ENCODE peak calls at places on chromosomes 6 and 20, in eight cellular contexts. G is H9, M is transverse colon, R is OCI-LY7, P is neural progenitor cell, V is ovary, B is ascending aorta, W is upper lobe of right lung. S is an unnamed sample.

GRCh38 chr6:123447315-123447937 is 189.3 kb downstream of the TRDN start:
- DNase-seq in B (no peak), W (no peak), M (no peak), G (no peak), V (no peak), R (no peak), P (no peak), S (no peak)

GRCh38 chr20:1045860-1046418 is 43.8 kb upstream of the RSPO4 start:
- DNase-seq in P (no peak), G (no peak), W (no peak), V (no peak), B (no peak), R (no peak), M (no peak), S (no peak)

GRCh38 chr20:53793783-53794383 is 200.2 kb upstream of the ZNF217 start:
- DNase-seq in W (no peak), V (no peak), B (no peak), P (no peak), G (no peak), R (no peak), M (no peak), S (no peak)

GRCh38 chr20:58697201-58697866 is 4.7 kb downstream of the NPEPL1 start:
- DNase-seq in V (no peak), G (peak; percentile 18), W (peak; percentile 51), M (peak; percentile 4), P (no peak), R (no peak), B (no peak), S (no peak)

GRCh38 chr6:153024401-153025017 is 22.0 kb upstream of the MTRF1L start:
- DNase-seq in G (peak; percentile 54), B (no peak), W (no peak), V (no peak), M (peak; percentile 22), P (peak; percentile 74), R (peak; percentile 78), S (peak; percentile 23)

GRCh38 chr20:1517010-1517409 is 25.8 kb upstream of the SIRPB2 start:
- DNase-seq in M (no peak), G (no peak), P (no peak), R (no peak), W (no peak), V (no peak), B (no peak), S (no peak)

GRCh38 chr20:33710681-33711445 is 9.2 kb downstream of the PXMP4 start:
- DNase-seq in G (no peak), V (no peak), P (no peak), W (no peak), M (no peak), R (no peak), B (no peak), S (no peak)

GRCh38 chr6:25253371-25253770 is 25.8 kb upstream of the CARMIL1 start:
- DNase-seq in G (no peak), M (no peak), W (no peak), R (no peak), P (no peak), B (no peak), V (no peak), S (no peak)

GRCh38 chr6:43258180-43258579 is 14.9 kb downstream of the TTBK1 start:
- DNase-seq in B (no peak), R (no peak), G (no peak), W (no peak), P (no peak), V (no peak), M (no peak), S (no peak)

GRCh38 chr6:144294016-144294415 is 8.9 kb downstream of the UTRN start:
- DNase-seq in B (no peak), M (no peak), R (no peak), P (no peak), G (no peak), V (no peak), W (no peak), S (no peak)

GRCh38 chr6:144298167-144298671 is 13.1 kb downstream of the UTRN start:
- DNase-seq in M (no peak), B (no peak), G (no peak), R (no peak), V (no peak), W (no peak), P (no peak), S (no peak)

GRCh38 chr6:144295981-144296767 is 11.0 kb downstream of the UTRN start:
- DNase-seq in B (no peak), G (no peak), W (no peak), M (no peak), R (no peak), P (no peak), V (no peak), S (no peak)

GRCh38 chr6:144296973-144297372 is 11.8 kb downstream of the UTRN start:
- DNase-seq in W (no peak), M (no peak), G (no peak), V (no peak), B (no peak), R (no peak), P (no peak), S (peak; percentile 91)

DNA sequence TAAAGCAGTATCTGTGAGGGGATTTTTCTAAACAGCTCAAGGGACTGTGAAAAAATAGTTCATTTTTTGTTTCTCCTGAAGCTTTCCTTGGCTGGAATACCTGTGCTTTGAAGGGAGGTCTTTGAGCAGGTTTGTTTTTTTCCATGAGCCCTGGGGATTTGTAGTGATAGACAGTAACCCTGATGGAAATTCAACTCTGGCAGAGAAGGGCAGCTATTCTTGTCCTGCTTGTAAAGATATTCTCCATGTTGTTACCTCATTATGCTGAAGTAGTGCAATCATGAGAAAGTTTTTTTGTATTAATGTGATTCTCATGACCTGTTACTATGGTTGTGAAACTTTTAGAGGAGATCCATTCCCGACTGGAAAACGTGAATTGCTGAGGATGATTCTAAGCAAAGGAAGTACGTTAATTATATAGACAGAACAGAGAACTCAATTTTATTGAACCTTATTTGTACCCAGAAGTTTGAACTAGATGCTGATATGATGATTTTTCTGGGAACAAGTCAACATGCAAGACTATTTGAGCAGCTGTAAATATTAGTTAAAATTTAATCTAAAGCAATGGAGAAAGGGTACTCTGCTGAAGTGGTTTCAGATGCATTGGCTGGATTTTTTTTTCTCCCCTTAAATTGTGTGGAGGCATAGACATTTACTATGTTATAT is 12.5 kb downstream of the UTRN start:
- DNase-seq in V (no peak), R (no peak), W (no peak), B (no peak), P (no peak), G (no peak), M (no peak), S (no peak)
- H3K27ac ChIP-seq in V (peak overlapping the region; percentile 8), R (no peak overlapping the region), W (peak overlapping the region; percentile 58), B (peak overlapping the region; percentile 67), P (no peak overlapping the region), G (no peak overlapping the region), M (peak overlapping the region; percentile 54), S (peak overlapping the region; percentile 77)

DNA sequence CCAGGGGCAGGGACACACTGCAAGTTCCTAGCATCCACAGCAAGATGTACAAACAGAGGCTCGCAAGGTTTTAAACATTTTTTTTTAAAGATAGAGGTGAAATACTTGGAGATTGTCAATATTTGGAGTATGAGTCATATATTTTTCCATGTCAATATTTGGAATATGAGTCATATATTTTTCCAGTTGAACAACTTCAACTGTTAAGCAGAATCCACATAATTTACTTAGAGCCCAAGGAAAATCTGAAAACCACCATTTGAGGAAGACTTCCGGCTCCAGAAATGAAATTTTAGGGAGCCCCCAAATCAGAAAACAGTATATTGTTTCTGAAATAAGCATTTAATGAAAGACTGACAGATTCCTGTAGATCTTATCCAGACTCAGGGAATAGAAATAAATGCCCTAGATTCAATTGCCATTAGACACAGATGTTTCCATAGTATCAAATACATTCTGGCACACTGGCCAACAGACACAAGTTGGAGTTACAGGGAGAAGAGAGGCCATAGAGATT is 51.6 kb upstream of the FAM184A start:
- DNase-seq in V (no peak), G (no peak), P (no peak), M (no peak), W (no peak), R (no peak), B (no peak), S (no peak)
- TF ChIP-seq CTCF in V (no peak), G (no peak), P (no peak), M (no peak), W (no peak), R (no peak), B (no peak), S (no peak)

DNA sequence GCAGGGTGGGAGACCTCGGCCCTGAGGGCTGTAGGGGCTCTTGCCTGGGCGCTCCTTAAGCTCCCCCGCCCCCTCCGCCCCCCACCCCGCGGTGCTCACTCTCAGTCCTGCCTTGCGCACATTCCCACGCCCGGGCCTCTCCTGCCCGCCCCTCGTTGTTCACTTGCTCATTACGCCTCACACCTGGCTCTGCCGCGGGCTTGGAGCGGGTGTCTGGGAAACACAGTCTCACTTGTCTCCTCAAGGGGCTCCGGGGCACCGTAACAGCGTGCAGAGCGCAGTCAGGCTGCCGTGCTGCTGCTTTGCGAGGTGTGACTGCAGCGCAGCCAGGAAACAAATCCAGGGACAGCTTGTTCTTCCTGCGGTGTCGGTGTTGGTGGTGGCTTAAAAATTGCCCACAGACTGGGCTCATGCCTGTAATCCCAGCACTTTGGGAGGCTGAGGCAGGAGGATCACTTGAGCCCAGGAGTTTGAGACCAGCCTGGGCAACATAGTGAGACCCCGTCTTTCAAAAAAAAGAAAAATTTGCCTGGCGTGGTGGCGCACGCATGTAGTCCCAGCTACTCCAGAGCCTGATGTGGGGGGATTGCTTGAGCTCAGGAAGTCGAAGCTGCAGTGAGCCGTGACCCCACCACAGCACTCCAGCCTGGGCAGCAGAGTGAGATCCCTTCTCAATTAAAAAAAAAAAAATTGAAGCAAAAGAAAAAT is 4.6 kb downstream of the NPBWR2 start:
- DNase-seq in R (peak; percentile 33), M (no peak), G (peak; percentile 74), W (peak; percentile 60), B (no peak), P (peak; percentile 84), V (no peak), S (peak; percentile 75)
- H3K27ac ChIP-seq in R (no peak overlapping the region), M (no peak overlapping the region), G (no peak overlapping the region), W (no peak overlapping the region), B (no peak overlapping the region), P (no peak overlapping the region), V (no peak overlapping the region), S (no peak overlapping the region)

GRCh38 chr6:30077218-30077617 is 1.6 kb upstream of the RNF39 start:
- DNase-seq in G (no peak), M (no peak), V (no peak), W (no peak), R (no peak), P (no peak), B (no peak), S (no peak)

GRCh38 chr6:30075094-30075986 is at the start of gene RNF39:
- DNase-seq in G (no peak), B (no peak), V (peak; percentile 56), R (no peak), W (no peak), P (peak; percentile 59), M (peak; percentile 42), S (no peak)

GRCh38 chr6:30074331-30075093 is 1.1 kb downstream of the RNF39 start:
- DNase-seq in W (no peak), P (peak; percentile 62), G (peak; percentile 82), B (no peak), V (peak; percentile 60), M (no peak), R (no peak), S (no peak)

GRCh38 chr6:30076333-30076732 is 764 bp upstream of the RNF39 start:
- DNase-seq in R (no peak), B (no peak), P (no peak), G (no peak), W (no peak), V (no peak), M (no peak), S (no peak)

DNA sequence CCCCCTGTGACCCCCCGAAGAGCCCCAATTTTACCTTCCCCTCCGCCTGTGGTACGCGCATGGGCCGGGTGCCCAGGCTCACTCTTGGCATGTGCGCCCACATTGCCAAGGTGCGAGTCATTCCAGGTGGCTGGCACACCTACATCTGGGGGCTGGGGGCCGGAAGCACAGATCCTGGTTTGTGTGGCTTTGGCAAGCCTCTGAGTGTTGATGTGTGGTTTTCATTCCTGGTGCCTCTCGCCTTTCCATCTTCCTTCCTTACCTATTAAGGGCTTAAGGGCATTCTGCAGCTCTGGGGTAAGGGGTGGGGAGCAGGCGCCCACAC is 380 bp upstream of the RNF39 start:
- DNase-seq in G (peak; percentile 63), M (no peak), B (no peak), W (peak; percentile 81), V (no peak), R (no peak), P (no peak), S (peak; percentile 33)
- TF ChIP-seq CTCF in G (no peak), M (no peak), B (no peak), W (peak; percentile 3), V (no peak), R (peak; percentile 26), P (peak; percentile 2), S (peak; percentile 24)

S was measured in thyroid gland.